ENCODE peak calls at places on chromosomes 5 and 9, in four cellular contexts. One of them, this sample, is unnamed.

GRCh38 chr5:94901071-94901979 is 282.9 kb downstream of the SLF1 start:
- DNase-seq in psoas muscle: no peak
- DNase-seq in non-pigmented ciliary epithelial cell: peak; percentile 68
- DNase-seq in effector memory CD8-positive, alpha-beta T cell: no peak
- DNase-seq in this sample: no peak

GRCh38 chr9:134996591-134997530 is 79.1 kb upstream of the FCN1 start:
- DNase-seq in psoas muscle: no peak
- DNase-seq in non-pigmented ciliary epithelial cell: no peak
- DNase-seq in effector memory CD8-positive, alpha-beta T cell: no peak
- DNase-seq in this sample: no peak

GRCh38 chr9:98992885-98993569 is 49.3 kb downstream of the COL15A1 start:
- DNase-seq in psoas muscle: no peak
- DNase-seq in non-pigmented ciliary epithelial cell: no peak
- DNase-seq in effector memory CD8-positive, alpha-beta T cell: no peak
- DNase-seq in this sample: no peak

GRCh38 chr5:54383225-54383624 is 72.3 kb upstream of the HSPB3 start:
- DNase-seq in psoas muscle: no peak
- DNase-seq in non-pigmented ciliary epithelial cell: no peak
- DNase-seq in effector memory CD8-positive, alpha-beta T cell: no peak
- DNase-seq in this sample: no peak

GRCh38 chr5:124755565-124755964 is 9.1 kb upstream of the ZNF608 start:
- DNase-seq in psoas muscle: no peak
- DNase-seq in non-pigmented ciliary epithelial cell: no peak
- DNase-seq in effector memory CD8-positive, alpha-beta T cell: no peak
- DNase-seq in this sample: no peak

GRCh38 chr5:83035373-83036170 is 41.6 kb downstream of the TMEM167A start:
- DNase-seq in psoas muscle: peak; percentile 15
- DNase-seq in non-pigmented ciliary epithelial cell: no peak
- DNase-seq in effector memory CD8-positive, alpha-beta T cell: no peak
- DNase-seq in this sample: no peak

GRCh38 chr9:95073042-95073607 is 244.4 kb downstream of the FANCC start:
- DNase-seq in psoas muscle: no peak
- DNase-seq in non-pigmented ciliary epithelial cell: no peak
- DNase-seq in effector memory CD8-positive, alpha-beta T cell: no peak
- DNase-seq in this sample: no peak

GRCh38 chr9:115211413-115212204 is 93.7 kb upstream of the TNC start:
- DNase-seq in psoas muscle: no peak
- DNase-seq in non-pigmented ciliary epithelial cell: no peak
- DNase-seq in effector memory CD8-positive, alpha-beta T cell: no peak
- DNase-seq in this sample: no peak

GRCh38 chr5:14322437-14323187 is 179.5 kb downstream of the TRIO start:
- DNase-seq in psoas muscle: no peak
- DNase-seq in non-pigmented ciliary epithelial cell: no peak
- DNase-seq in effector memory CD8-positive, alpha-beta T cell: no peak
- DNase-seq in this sample: no peak

GRCh38 chr5:148084269-148084668 is 20.5 kb downstream of the SPINK5 start:
- DNase-seq in psoas muscle: no peak
- DNase-seq in non-pigmented ciliary epithelial cell: no peak
- DNase-seq in effector memory CD8-positive, alpha-beta T cell: no peak
- DNase-seq in this sample: no peak

GRCh38 chr5:73304381-73304780 is 131.4 kb downstream of the TMEM174 start:
- DNase-seq in psoas muscle: no peak
- DNase-seq in non-pigmented ciliary epithelial cell: no peak
- DNase-seq in effector memory CD8-positive, alpha-beta T cell: no peak
- DNase-seq in this sample: no peak

GRCh38 chr5:179401-179800 is 11.9 kb upstream of the LRRC14B start:
- DNase-seq in psoas muscle: no peak
- DNase-seq in non-pigmented ciliary epithelial cell: no peak
- DNase-seq in effector memory CD8-positive, alpha-beta T cell: no peak
- DNase-seq in this sample: no peak

GRCh38 chr5:72107874-72108199 is 562 bp downstream of the MAP1B start:
- DNase-seq in psoas muscle: no peak
- DNase-seq in non-pigmented ciliary epithelial cell: no peak
- DNase-seq in effector memory CD8-positive, alpha-beta T cell: no peak
- DNase-seq in this sample: no peak

GRCh38 chr5:5141625-5142527 is 1.7 kb downstream of the ADAMTS16 start:
- DNase-seq in psoas muscle: no peak
- DNase-seq in non-pigmented ciliary epithelial cell: no peak
- DNase-seq in effector memory CD8-positive, alpha-beta T cell: peak; percentile 31
- DNase-seq in this sample: peak; percentile 38

GRCh38 chr9:114991861-114992260 is 61.5 kb upstream of the TNFSF8 start:
- DNase-seq in psoas muscle: no peak
- DNase-seq in non-pigmented ciliary epithelial cell: no peak
- DNase-seq in effector memory CD8-positive, alpha-beta T cell: no peak
- DNase-seq in this sample: no peak

GRCh38 chr5:111495159-111495558 is 17.2 kb downstream of the STARD4 start:
- DNase-seq in psoas muscle: no peak
- DNase-seq in non-pigmented ciliary epithelial cell: no peak
- DNase-seq in effector memory CD8-positive, alpha-beta T cell: no peak
- DNase-seq in this sample: no peak

GRCh38 chr9:133160742-133161541 is 2.8 kb downstream of the GBGT1 start:
- DNase-seq in psoas muscle: peak; percentile 70
- DNase-seq in non-pigmented ciliary epithelial cell: no peak
- DNase-seq in effector memory CD8-positive, alpha-beta T cell: no peak
- DNase-seq in this sample: peak; percentile 34

GRCh38 chr5:98770158-98770910 is 3.1 kb upstream of the RGMB start:
- DNase-seq in psoas muscle: peak; percentile 45
- DNase-seq in non-pigmented ciliary epithelial cell: no peak
- DNase-seq in effector memory CD8-positive, alpha-beta T cell: no peak
- DNase-seq in this sample: peak; percentile 22

GRCh38 chr5:57442080-57442839 is 40.4 kb downstream of the ACTBL2 start:
- DNase-seq in psoas muscle: no peak
- DNase-seq in non-pigmented ciliary epithelial cell: peak; percentile 71
- DNase-seq in effector memory CD8-positive, alpha-beta T cell: no peak
- DNase-seq in this sample: no peak

GRCh38 chr9:120946259-120946658 is 19.7 kb upstream of the TRAF1 start:
- DNase-seq in psoas muscle: no peak
- DNase-seq in non-pigmented ciliary epithelial cell: no peak
- DNase-seq in effector memory CD8-positive, alpha-beta T cell: no peak
- DNase-seq in this sample: no peak

GRCh38 chr5:157390179-157390923 is 69.7 kb upstream of the NIPAL4 start:
- DNase-seq in psoas muscle: no peak
- DNase-seq in non-pigmented ciliary epithelial cell: peak; percentile 84
- DNase-seq in effector memory CD8-positive, alpha-beta T cell: peak; percentile 59
- DNase-seq in this sample: peak; percentile 48

GRCh38 chr5:54243483-54244080 is 66.8 kb downstream of the ARL15 start:
- DNase-seq in psoas muscle: no peak
- DNase-seq in non-pigmented ciliary epithelial cell: no peak
- DNase-seq in effector memory CD8-positive, alpha-beta T cell: peak; percentile 3
- DNase-seq in this sample: peak; percentile 29

This sample was measured in CD4-positive, alpha-beta memory T cell.